ENCODE peak calls at places on chromosome 22, in seven cellular contexts. J is neural crest cell, H is neural progenitor cell, F is ascending aorta, I is Panc1, M is D721Med, U is epithelial cell of esophagus. V is an unnamed sample.

GRCh38 chr22:46746620-46747019 is 8.6 kb upstream of the CERK start:
- DNase-seq in F (no peak), I (no peak), H (no peak), J (no peak), U (no peak), M (no peak), V (no peak)

GRCh38 chr22:19509923-19510322 is 14.3 kb downstream of the CLDN5 start:
- DNase-seq in F (no peak), I (no peak), H (no peak), U (no peak), J (no peak), M (no peak), V (no peak)

GRCh38 chr22:28425211-28425610 is 254.4 kb downstream of the TTC28 start:
- DNase-seq in J (no peak), F (no peak), M (no peak), U (no peak), H (no peak), I (no peak), V (no peak)

GRCh38 chr22:46596032-46596441 is 24.1 kb upstream of the GRAMD4 start:
- DNase-seq in M (no peak), H (peak; percentile 1), J (no peak), F (no peak), U (no peak), I (no peak), V (no peak)

GRCh38 chr22:20523118-20523983 is 15.9 kb downstream of the MED15 start:
- DNase-seq in U (no peak), I (no peak), F (no peak), M (no peak), H (no peak), J (no peak), V (no peak)

GRCh38 chr22:20569059-20570058 is 61.9 kb downstream of the MED15 start:
- DNase-seq in M (no peak), I (no peak), H (no peak), J (no peak), F (peak; percentile 63), U (peak; percentile 95), V (peak; percentile 77)

GRCh38 chr22:20126284-20127029 is 5.1 kb upstream of the ZDHHC8 start:
- DNase-seq in F (no peak), H (no peak), I (no peak), M (no peak), J (no peak), U (no peak), V (no peak)

GRCh38 chr22:17888855-17889254 is 114.6 kb upstream of the BID start:
- DNase-seq in I (no peak), U (no peak), J (no peak), H (peak; percentile 69), M (no peak), F (no peak), V (no peak)

GRCh38 chr22:43090130-43090789 is 1.1 kb upstream of the TTLL1 start:
- DNase-seq in M (no peak), J (no peak), U (peak; percentile 92), I (peak; percentile 82), H (peak; percentile 28), F (no peak), V (peak; percentile 76)

GRCh38 chr22:46122511-46122971 is 27.8 kb upstream of the PPARA start:
- DNase-seq in M (peak; percentile 70), J (peak; percentile 84), I (no peak), U (peak; percentile 57), H (peak; percentile 84), F (no peak), V (peak; percentile 84)

GRCh38 chr22:30208631-30209603 is 37.6 kb downstream of the LIF start:
- DNase-seq in M (no peak), H (no peak), F (no peak), J (no peak), U (no peak), I (no peak), V (peak; percentile 81)

GRCh38 chr22:30872282-30873041 is 96.1 kb downstream of the MORC2 start:
- DNase-seq in U (no peak), J (no peak), M (no peak), H (no peak), I (no peak), F (no peak), V (no peak)

GRCh38 chr22:43878079-43878795 is 13.6 kb downstream of the PNPLA5 start:
- DNase-seq in U (no peak), H (no peak), M (no peak), J (no peak), I (no peak), F (no peak), V (no peak)

GRCh38 chr22:24402460-24403192 is 24.8 kb upstream of the ADORA2A start:
- DNase-seq in J (no peak), I (peak; percentile 84), F (peak; percentile 60), M (no peak), H (no peak), U (peak; percentile 92), V (peak; percentile 71)

GRCh38 chr22:35102663-35103062 is 36.7 kb downstream of the ISX start:
- DNase-seq in F (no peak), M (no peak), U (peak; percentile 16), J (no peak), H (peak; percentile 25), I (no peak), V (no peak)

GRCh38 chr22:29043906-29044575 is 17.6 kb downstream of the C22orf31 start:
- DNase-seq in H (no peak), F (no peak), U (peak; percentile 20), J (no peak), I (no peak), M (no peak), V (no peak)

GRCh38 chr22:24289781-24290181 is 19.1 kb downstream of the SPECC1L start:
- DNase-seq in M (no peak), F (no peak), J (no peak), I (no peak), U (no peak), H (peak; percentile 54), V (no peak)

GRCh38 chr22:45554040-45554406 is 51.3 kb downstream of the FBLN1 start:
- DNase-seq in F (no peak), M (no peak), U (no peak), J (no peak), H (no peak), I (no peak), V (peak; percentile 44)

GRCh38 chr22:16563555-16564520 is 28.8 kb downstream of the CCT8L2 start:
- DNase-seq in F (no peak), J (no peak), M (no peak), U (no peak), H (no peak), I (no peak), V (no peak)

GRCh38 chr22:29951675-29952413 is 68.9 kb downstream of the MTMR3 start:
- DNase-seq in M (no peak), F (no peak), H (no peak), J (no peak), I (no peak), U (peak; percentile 27), V (no peak)

GRCh38 chr22:35742342-35743100 is 24.8 kb downstream of the APOL5 start:
- DNase-seq in M (no peak), I (no peak), J (no peak), F (no peak), H (no peak), U (peak; percentile 69), V (no peak)

DNA sequence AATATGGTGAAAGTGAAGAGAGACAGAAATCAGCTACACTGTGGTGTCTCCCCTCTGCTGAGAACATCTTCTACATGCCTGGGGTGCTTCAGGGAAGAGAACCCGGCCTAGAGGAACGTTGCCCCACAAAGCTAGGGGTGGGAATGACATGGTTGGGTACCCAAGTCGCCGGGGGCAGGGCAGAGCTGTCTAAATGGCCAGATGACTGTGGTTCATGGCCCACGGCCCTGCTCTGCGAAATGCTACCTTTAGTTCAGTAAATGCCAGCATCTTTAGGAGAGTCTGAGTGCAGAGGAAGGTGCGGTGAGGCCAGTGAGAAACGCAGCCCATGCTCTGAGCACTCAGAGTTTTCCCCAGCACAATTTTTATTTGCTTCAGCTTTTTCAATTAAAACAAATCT is 12.8 kb downstream of the BRD1 start:
- DNase-seq in M (no peak), J (no peak), F (no peak), U (no peak), I (no peak), H (no peak), V (no peak)
- TF ChIP-seq CTCF in M (no peak), J (no peak), F (no peak), U (no peak), I (no peak), H (no peak), V (no peak)

DNA sequence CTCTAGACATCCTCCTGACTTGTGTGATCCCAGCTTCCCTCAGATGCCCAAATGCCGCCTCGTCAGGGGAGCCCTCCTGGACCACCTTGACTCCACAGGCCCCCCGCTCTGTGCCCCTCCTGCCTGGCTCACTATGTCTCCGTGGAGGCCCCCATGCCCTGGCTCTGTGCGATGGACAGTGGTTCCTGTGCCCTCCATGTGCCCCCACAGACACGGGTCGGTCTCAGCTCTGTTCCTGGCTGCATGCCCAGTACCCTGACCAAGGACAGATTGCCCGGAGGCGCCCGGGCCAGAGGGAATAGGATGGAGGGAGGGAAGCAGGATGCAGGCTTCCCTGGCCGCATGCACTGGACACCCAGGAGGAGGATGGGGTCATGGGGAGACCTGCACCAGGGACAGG is 1274.6 kb downstream of the BRD1 start:
- DNase-seq in H (no peak), U (no peak), J (no peak), M (no peak), I (no peak), F (no peak), V (no peak)
- TF ChIP-seq CTCF in H (no peak), U (no peak), J (no peak), M (no peak), I (no peak), F (no peak), V (no peak)

DNA sequence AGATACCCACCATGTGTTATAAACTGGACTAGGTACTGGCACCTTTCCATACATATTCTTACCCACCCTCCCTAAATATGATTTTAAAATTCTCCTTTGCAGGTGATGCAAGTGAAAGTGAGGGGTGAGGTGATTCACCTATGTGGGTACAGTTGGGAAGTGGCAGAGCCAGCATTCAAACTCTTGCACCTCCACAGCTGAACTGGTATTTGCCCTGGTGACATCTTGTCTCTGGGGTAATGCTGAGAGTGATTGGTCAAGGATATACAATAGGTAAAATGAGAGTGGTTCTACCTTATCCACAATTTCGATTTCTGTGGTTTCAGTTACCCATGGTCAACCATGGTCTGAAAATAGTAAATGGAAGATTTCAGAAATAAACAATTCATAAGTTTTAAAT is 288.2 kb downstream of the MIAT start:
- DNase-seq in M (no peak), H (no peak), J (no peak), I (no peak), U (no peak), F (no peak), V (no peak)
- TF ChIP-seq CTCF in M (no peak), H (no peak), J (no peak), I (no peak), U (no peak), F (no peak), V (no peak)

GRCh38 chr22:32127904-32128303 is 31.2 kb downstream of the C22orf42 start:
- DNase-seq in F (no peak), M (no peak), H (peak; percentile 65), J (no peak), U (no peak), I (no peak), V (no peak)
- TF ChIP-seq CTCF in F (no peak), M (no peak), H (peak; percentile 67), J (no peak), U (no peak), I (no peak), V (no peak)

V was measured in testis.